ENCODE peak calls at places on chromosomes 12 and 14, in ten cellular contexts. One of them, this sample, is unnamed. For H3K4me1, the result is how much of the 10 kb centered on the place peaks cover.

GRCh38 chr12:105814283-105814682 is 324.5 kb downstream of the NUAK1 start:
- DNase-seq in CD8-positive, alpha-beta T cell: no peak
- DNase-seq in pancreas: no peak
- DNase-seq in CD4-positive, alpha-beta memory T cell: no peak
- DNase-seq in A549: no peak
- DNase-seq in naive thymus-derived CD4-positive, alpha-beta T cell: no peak
- DNase-seq in aorta: no peak
- DNase-seq in psoas muscle: no peak
- DNase-seq in heart left ventricle: no peak
- DNase-seq in breast epithelium: no peak
- DNase-seq in this sample: no peak

GRCh38 chr12:1800646-1801284 is 19.6 kb upstream of the LRTM2 start:
- DNase-seq in breast epithelium: no peak
- DNase-seq in psoas muscle: peak
- DNase-seq in A549: peak
- DNase-seq in CD4-positive, alpha-beta memory T cell: no peak
- DNase-seq in heart left ventricle: peak
- DNase-seq in CD8-positive, alpha-beta T cell: no peak
- DNase-seq in naive thymus-derived CD4-positive, alpha-beta T cell: no peak
- DNase-seq in pancreas: peak
- DNase-seq in aorta: peak
- DNase-seq in this sample: no peak

GRCh38 chr12:117897379-117898161 is 71.2 kb downstream of the KSR2 start:
- DNase-seq in A549: no peak
- DNase-seq in breast epithelium: no peak
- DNase-seq in pancreas: no peak
- DNase-seq in CD8-positive, alpha-beta T cell: no peak
- DNase-seq in CD4-positive, alpha-beta memory T cell: no peak
- DNase-seq in heart left ventricle: no peak
- DNase-seq in naive thymus-derived CD4-positive, alpha-beta T cell: no peak
- DNase-seq in aorta: no peak
- DNase-seq in psoas muscle: no peak
- DNase-seq in this sample: no peak

GRCh38 chr12:22333186-22333745 is 1.2 kb downstream of the ST8SIA1 start:
- DNase-seq in aorta: peak
- DNase-seq in A549: no peak
- DNase-seq in heart left ventricle: no peak
- DNase-seq in psoas muscle: no peak
- DNase-seq in CD8-positive, alpha-beta T cell: no peak
- DNase-seq in breast epithelium: no peak
- DNase-seq in pancreas: no peak
- DNase-seq in naive thymus-derived CD4-positive, alpha-beta T cell: no peak
- DNase-seq in CD4-positive, alpha-beta memory T cell: no peak
- DNase-seq in this sample: no peak

GRCh38 chr14:77059276-77059934 is 30.9 kb upstream of the IRF2BPL start:
- DNase-seq in A549: peak
- DNase-seq in aorta: no peak
- DNase-seq in naive thymus-derived CD4-positive, alpha-beta T cell: no peak
- DNase-seq in psoas muscle: peak
- DNase-seq in CD4-positive, alpha-beta memory T cell: no peak
- DNase-seq in breast epithelium: peak
- DNase-seq in heart left ventricle: no peak
- DNase-seq in CD8-positive, alpha-beta T cell: no peak
- DNase-seq in pancreas: no peak
- DNase-seq in this sample: no peak

GRCh38 chr14:96661244-96661969 is 135.8 kb upstream of the VRK1 start:
- DNase-seq in A549: no peak
- DNase-seq in pancreas: no peak
- DNase-seq in psoas muscle: no peak
- DNase-seq in heart left ventricle: no peak
- DNase-seq in breast epithelium: no peak
- DNase-seq in aorta: no peak
- DNase-seq in CD4-positive, alpha-beta memory T cell: no peak
- DNase-seq in CD8-positive, alpha-beta T cell: no peak
- DNase-seq in naive thymus-derived CD4-positive, alpha-beta T cell: no peak
- DNase-seq in this sample: no peak

GRCh38 chr14:68924392-68925158 is 54.5 kb downstream of the ACTN1 start:
- DNase-seq in pancreas: no peak
- DNase-seq in psoas muscle: no peak
- DNase-seq in A549: no peak
- DNase-seq in CD8-positive, alpha-beta T cell: no peak
- DNase-seq in aorta: peak
- DNase-seq in naive thymus-derived CD4-positive, alpha-beta T cell: no peak
- DNase-seq in heart left ventricle: peak
- DNase-seq in CD4-positive, alpha-beta memory T cell: no peak
- DNase-seq in breast epithelium: no peak
- DNase-seq in this sample: no peak

GRCh38 chr12:105670664-105671063 is 340.2 kb downstream of the C12orf75 start:
- DNase-seq in psoas muscle: no peak
- DNase-seq in A549: no peak
- DNase-seq in CD4-positive, alpha-beta memory T cell: no peak
- DNase-seq in heart left ventricle: no peak
- DNase-seq in CD8-positive, alpha-beta T cell: no peak
- DNase-seq in pancreas: no peak
- DNase-seq in breast epithelium: no peak
- DNase-seq in aorta: no peak
- DNase-seq in naive thymus-derived CD4-positive, alpha-beta T cell: no peak
- DNase-seq in this sample: no peak

GRCh38 chr14:92560106-92560865 is 46.7 kb downstream of the RIN3 start:
- DNase-seq in CD4-positive, alpha-beta memory T cell: no peak
- DNase-seq in pancreas: no peak
- DNase-seq in psoas muscle: no peak
- DNase-seq in aorta: no peak
- DNase-seq in A549: no peak
- DNase-seq in naive thymus-derived CD4-positive, alpha-beta T cell: no peak
- DNase-seq in heart left ventricle: no peak
- DNase-seq in CD8-positive, alpha-beta T cell: no peak
- DNase-seq in breast epithelium: no peak
- DNase-seq in this sample: no peak

GRCh38 chr12:9864913-9865675 is 4.1 kb downstream of the CLEC2B start:
- DNase-seq in pancreas: no peak
- DNase-seq in psoas muscle: no peak
- DNase-seq in CD8-positive, alpha-beta T cell: no peak
- DNase-seq in breast epithelium: no peak
- DNase-seq in heart left ventricle: no peak
- DNase-seq in aorta: no peak
- DNase-seq in naive thymus-derived CD4-positive, alpha-beta T cell: no peak
- DNase-seq in A549: no peak
- DNase-seq in CD4-positive, alpha-beta memory T cell: no peak
- DNase-seq in this sample: no peak

GRCh38 chr14:45038865-45039264 is 45.1 kb upstream of the PRPF39 start:
- DNase-seq in CD4-positive, alpha-beta memory T cell: no peak
- DNase-seq in pancreas: no peak
- DNase-seq in A549: peak
- DNase-seq in CD8-positive, alpha-beta T cell: no peak
- DNase-seq in heart left ventricle: no peak
- DNase-seq in psoas muscle: no peak
- DNase-seq in naive thymus-derived CD4-positive, alpha-beta T cell: no peak
- DNase-seq in aorta: no peak
- DNase-seq in breast epithelium: no peak
- DNase-seq in this sample: no peak

DNA sequence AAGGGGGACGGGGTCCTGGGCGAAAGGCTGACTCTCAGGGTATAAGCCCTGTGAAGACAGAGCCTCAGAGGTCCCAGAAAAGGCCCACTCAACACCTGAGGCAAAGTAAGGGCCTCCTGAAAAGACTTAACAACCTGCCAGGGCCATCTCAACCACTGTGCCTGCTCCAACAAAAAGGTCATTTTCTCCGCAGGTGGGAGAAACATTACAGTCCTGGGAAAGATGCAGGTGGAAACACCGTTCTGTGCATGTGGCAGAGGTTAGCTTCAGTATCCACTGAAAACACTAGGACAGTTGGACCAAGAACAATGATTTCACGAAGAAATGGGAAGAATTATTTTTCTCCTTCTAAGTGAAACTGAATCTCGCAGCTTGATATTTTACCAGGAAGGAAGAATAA is 50.9 kb downstream of the CCDC88C start:
- DNase-seq in pancreas: no peak
- DNase-seq in aorta: no peak
- DNase-seq in psoas muscle: no peak
- DNase-seq in A549: no peak
- DNase-seq in CD8-positive, alpha-beta T cell: no peak
- DNase-seq in CD4-positive, alpha-beta memory T cell: no peak
- DNase-seq in breast epithelium: no peak
- DNase-seq in naive thymus-derived CD4-positive, alpha-beta T cell: no peak
- DNase-seq in heart left ventricle: no peak
- DNase-seq in this sample: no peak
- H3K4me1 ChIP-seq in pancreas: under half
- H3K4me1 ChIP-seq in aorta: under half
- H3K4me1 ChIP-seq in psoas muscle: under half
- H3K4me1 ChIP-seq in A549: under half
- H3K4me1 ChIP-seq in CD8-positive, alpha-beta T cell: half or more
- H3K4me1 ChIP-seq in CD4-positive, alpha-beta memory T cell: half or more
- H3K4me1 ChIP-seq in breast epithelium: under half
- H3K4me1 ChIP-seq in naive thymus-derived CD4-positive, alpha-beta T cell: half or more
- H3K4me1 ChIP-seq in heart left ventricle: under half
- H3K4me1 ChIP-seq in this sample: under half

GRCh38 chr12:95637471-95638155 is 86.3 kb upstream of the USP44 start:
- DNase-seq in breast epithelium: no peak
- DNase-seq in aorta: no peak
- DNase-seq in naive thymus-derived CD4-positive, alpha-beta T cell: no peak
- DNase-seq in pancreas: no peak
- DNase-seq in psoas muscle: no peak
- DNase-seq in CD8-positive, alpha-beta T cell: no peak
- DNase-seq in A549: peak
- DNase-seq in CD4-positive, alpha-beta memory T cell: no peak
- DNase-seq in heart left ventricle: no peak
- DNase-seq in this sample: no peak

GRCh38 chr12:95642583-95642982 is 91.3 kb upstream of the USP44 start:
- DNase-seq in psoas muscle: no peak
- DNase-seq in naive thymus-derived CD4-positive, alpha-beta T cell: no peak
- DNase-seq in aorta: no peak
- DNase-seq in pancreas: no peak
- DNase-seq in CD8-positive, alpha-beta T cell: no peak
- DNase-seq in CD4-positive, alpha-beta memory T cell: no peak
- DNase-seq in A549: peak
- DNase-seq in breast epithelium: no peak
- DNase-seq in heart left ventricle: no peak
- DNase-seq in this sample: no peak

GRCh38 chr12:95637010-95637409 is 85.7 kb upstream of the USP44 start:
- DNase-seq in breast epithelium: no peak
- DNase-seq in aorta: no peak
- DNase-seq in CD8-positive, alpha-beta T cell: no peak
- DNase-seq in A549: no peak
- DNase-seq in psoas muscle: no peak
- DNase-seq in pancreas: no peak
- DNase-seq in heart left ventricle: no peak
- DNase-seq in naive thymus-derived CD4-positive, alpha-beta T cell: no peak
- DNase-seq in CD4-positive, alpha-beta memory T cell: no peak
- DNase-seq in this sample: no peak

GRCh38 chr12:95643251-95643650 is 92.0 kb upstream of the USP44 start:
- DNase-seq in pancreas: no peak
- DNase-seq in aorta: no peak
- DNase-seq in breast epithelium: no peak
- DNase-seq in naive thymus-derived CD4-positive, alpha-beta T cell: no peak
- DNase-seq in CD8-positive, alpha-beta T cell: no peak
- DNase-seq in CD4-positive, alpha-beta memory T cell: no peak
- DNase-seq in heart left ventricle: no peak
- DNase-seq in A549: no peak
- DNase-seq in psoas muscle: no peak
- DNase-seq in this sample: no peak

DNA sequence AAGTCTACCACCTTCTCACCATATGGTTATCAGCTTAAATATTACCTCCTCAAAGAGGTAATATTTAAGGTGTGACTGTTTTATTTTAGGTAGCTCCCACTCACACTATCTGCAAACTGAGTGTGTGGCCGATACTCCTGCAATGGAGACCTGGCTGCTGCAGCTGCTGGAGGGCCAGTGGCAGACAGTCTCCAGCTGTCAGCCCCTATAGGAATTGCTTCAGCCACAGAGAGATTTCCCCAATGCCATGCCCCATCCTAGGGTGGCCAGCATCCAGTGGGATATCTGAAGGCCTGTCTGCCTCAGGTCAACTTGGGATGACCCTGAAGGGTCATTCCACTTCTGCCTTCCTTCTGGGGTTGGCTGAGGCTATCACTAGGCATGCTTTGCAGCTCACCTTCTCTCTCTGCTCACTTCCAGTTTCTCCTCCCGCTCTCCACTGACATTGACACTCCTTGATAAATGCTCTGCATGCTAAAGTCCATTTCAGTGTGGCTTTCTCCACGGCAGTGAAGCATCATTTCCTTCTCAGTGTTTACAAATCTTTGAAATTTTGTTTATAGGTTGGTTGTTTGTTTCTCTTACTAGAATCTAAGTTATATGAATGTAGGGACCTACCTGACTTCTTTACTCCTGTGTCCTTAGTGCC is 90.1 kb upstream of the USP44 start:
- DNase-seq in CD4-positive, alpha-beta memory T cell: no peak
- DNase-seq in psoas muscle: no peak
- DNase-seq in pancreas: no peak
- DNase-seq in A549: no peak
- DNase-seq in naive thymus-derived CD4-positive, alpha-beta T cell: no peak
- DNase-seq in CD8-positive, alpha-beta T cell: no peak
- DNase-seq in aorta: no peak
- DNase-seq in breast epithelium: no peak
- DNase-seq in heart left ventricle: no peak
- DNase-seq in this sample: no peak
- H3K4me1 ChIP-seq in CD4-positive, alpha-beta memory T cell: under half
- H3K4me1 ChIP-seq in psoas muscle: under half
- H3K4me1 ChIP-seq in pancreas: under half
- H3K4me1 ChIP-seq in A549: under half
- H3K4me1 ChIP-seq in naive thymus-derived CD4-positive, alpha-beta T cell: under half
- H3K4me1 ChIP-seq in CD8-positive, alpha-beta T cell: under half
- H3K4me1 ChIP-seq in aorta: under half
- H3K4me1 ChIP-seq in breast epithelium: under half
- H3K4me1 ChIP-seq in heart left ventricle: under half
- H3K4me1 ChIP-seq in this sample: under half

GRCh38 chr12:14960548-14961465 is 594 bp downstream of the ARHGDIB start:
- DNase-seq in aorta: no peak
- DNase-seq in naive thymus-derived CD4-positive, alpha-beta T cell: peak
- DNase-seq in A549: no peak
- DNase-seq in CD8-positive, alpha-beta T cell: no peak
- DNase-seq in psoas muscle: peak
- DNase-seq in breast epithelium: no peak
- DNase-seq in pancreas: no peak
- DNase-seq in CD4-positive, alpha-beta memory T cell: peak
- DNase-seq in heart left ventricle: peak
- DNase-seq in this sample: no peak
- H3K4me1 ChIP-seq in aorta: under half
- H3K4me1 ChIP-seq in naive thymus-derived CD4-positive, alpha-beta T cell: under half
- H3K4me1 ChIP-seq in A549: under half
- H3K4me1 ChIP-seq in CD8-positive, alpha-beta T cell: under half
- H3K4me1 ChIP-seq in psoas muscle: under half
- H3K4me1 ChIP-seq in breast epithelium: under half
- H3K4me1 ChIP-seq in pancreas: under half
- H3K4me1 ChIP-seq in CD4-positive, alpha-beta memory T cell: half or more
- H3K4me1 ChIP-seq in heart left ventricle: under half
- H3K4me1 ChIP-seq in this sample: under half

DNA sequence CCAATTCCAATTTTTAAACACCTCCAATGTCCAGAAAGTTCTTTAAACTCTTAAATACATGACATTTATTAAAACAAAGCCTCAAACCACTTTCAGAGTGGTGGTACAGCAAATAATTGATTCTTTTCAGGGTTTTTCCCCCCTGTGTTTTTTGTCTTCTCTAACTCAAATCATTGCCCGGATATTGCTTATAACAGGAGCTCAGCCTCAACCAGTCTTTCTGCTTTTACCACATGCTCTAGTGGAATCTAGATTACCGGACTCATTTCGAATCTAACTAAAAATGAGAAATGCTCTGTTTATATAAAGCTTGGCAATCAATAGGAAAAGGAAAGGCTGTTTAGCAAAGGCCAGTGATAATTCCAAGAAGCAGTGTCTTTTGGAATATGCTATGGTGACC is 161.5 kb downstream of the ETV6 start:
- DNase-seq in aorta: no peak
- DNase-seq in A549: no peak
- DNase-seq in psoas muscle: no peak
- DNase-seq in naive thymus-derived CD4-positive, alpha-beta T cell: no peak
- DNase-seq in CD8-positive, alpha-beta T cell: no peak
- DNase-seq in pancreas: no peak
- DNase-seq in heart left ventricle: no peak
- DNase-seq in CD4-positive, alpha-beta memory T cell: no peak
- DNase-seq in breast epithelium: no peak
- DNase-seq in this sample: no peak
- H3K4me1 ChIP-seq in aorta: under half
- H3K4me1 ChIP-seq in A549: under half
- H3K4me1 ChIP-seq in psoas muscle: under half
- H3K4me1 ChIP-seq in naive thymus-derived CD4-positive, alpha-beta T cell: under half
- H3K4me1 ChIP-seq in CD8-positive, alpha-beta T cell: under half
- H3K4me1 ChIP-seq in pancreas: under half
- H3K4me1 ChIP-seq in heart left ventricle: half or more
- H3K4me1 ChIP-seq in CD4-positive, alpha-beta memory T cell: half or more
- H3K4me1 ChIP-seq in breast epithelium: under half
- H3K4me1 ChIP-seq in this sample: under half

This sample was measured in vagina.